ENCODE peak calls at places on chromosomes 3 and 15, in eight cellular contexts. F, W, U, H, K, V, Z and E are unnamed samples.

GRCh38 chr3:196273655-196274054 is 13.9 kb downstream of the PCYT1A start:
- DNase-seq in H (no peak), F (no peak), V (no peak), U (peak), K (no peak), W (no peak), Z (no peak), E (no peak)

GRCh38 chr15:70466895-70467529 is 296.3 kb downstream of the UACA start:
- DNase-seq in H (peak), Z (peak), F (no peak), U (peak), W (peak), K (peak), V (peak), E (peak)

GRCh38 chr3:146339262-146339808 is 88.4 kb upstream of the PLSCR4 start:
- DNase-seq in V (no peak), Z (no peak), K (no peak), U (no peak), W (no peak), F (no peak), H (no peak), E (no peak)

GRCh38 chr3:42685363-42685881 is at the start of gene KLHL40:
- DNase-seq in Z (no peak), F (no peak), W (no peak), V (no peak), H (no peak), K (no peak), U (no peak), E (no peak)

GRCh38 chr3:9041626-9042025 is 78.4 kb upstream of the RAD18 start:
- DNase-seq in W (no peak), K (no peak), H (no peak), F (no peak), U (no peak), Z (no peak), V (no peak), E (no peak)

GRCh38 chr15:98815207-98815606 is 166.9 kb downstream of the IGF1R start:
- DNase-seq in U (no peak), H (no peak), W (no peak), K (no peak), V (no peak), Z (no peak), F (no peak), E (no peak)

GRCh38 chr3:2961576-2961975 is 148.6 kb downstream of the IL5RA start:
- DNase-seq in K (no peak), H (no peak), F (no peak), W (no peak), Z (no peak), V (no peak), U (no peak), E (no peak)

GRCh38 chr15:74725845-74726773 is 781 bp upstream of the CYP1A1 start:
- DNase-seq in F (no peak), H (peak), U (peak), V (peak), Z (peak), K (no peak), W (no peak), E (no peak)

GRCh38 chr3:47716656-47717055 is 65.0 kb downstream of the SMARCC1 start:
- DNase-seq in W (no peak), U (no peak), F (no peak), H (no peak), V (no peak), K (no peak), Z (no peak), E (no peak)

GRCh38 chr15:70669966-70670658 is 93.2 kb downstream of the UACA start:
- DNase-seq in U (peak), Z (no peak), F (no peak), W (no peak), V (peak), K (no peak), H (no peak), E (no peak)

GRCh38 chr3:133475245-133476010 is 75.6 kb downstream of the BFSP2 start:
- DNase-seq in H (no peak), U (no peak), Z (no peak), K (no peak), F (no peak), V (no peak), W (no peak), E (no peak)

GRCh38 chr3:76387000-76387399 is 601.7 kb upstream of the ZNF717 start:
- DNase-seq in V (no peak), H (no peak), K (no peak), W (no peak), U (no peak), F (no peak), Z (no peak), E (no peak)

GRCh38 chr3:96700322-96701315 is 113.8 kb upstream of the EPHA6 start:
- DNase-seq in Z (no peak), U (peak), V (no peak), F (no peak), K (no peak), H (no peak), W (no peak), E (no peak)

GRCh38 chr3:30628188-30628930 is 22.0 kb downstream of the TGFBR2 start:
- DNase-seq in K (no peak), U (no peak), H (no peak), F (no peak), W (no peak), Z (no peak), V (no peak), E (no peak)

GRCh38 chr15:69958494-69959134 is 139.1 kb downstream of the TLE3 start:
- DNase-seq in V (no peak), Z (no peak), H (no peak), W (no peak), K (no peak), F (no peak), U (no peak), E (no peak)

GRCh38 chr15:96335429-96335807 is 4.9 kb downstream of the NR2F2 start:
- DNase-seq in H (peak), W (no peak), F (no peak), U (no peak), V (no peak), K (no peak), Z (peak), E (no peak)

GRCh38 chr15:69311319-69311721 is 12.6 kb downstream of the PAQR5 start:
- DNase-seq in V (no peak), F (no peak), U (no peak), H (peak), K (no peak), W (peak), Z (peak), E (peak)